ENCODE peak calls at places on chromosome 17, in eight cellular contexts. F is K562, D is HCT116, V is A549, L is endothelial cell of umbilical vein, M is H1, Z is HepG2, B is GM12878. R is an unnamed sample.

GRCh38 chr17:72952220-72952619 is 140.3 kb downstream of the SLC39A11 start:
- DNase-seq in M (no peak), B (no peak), L (no peak), V (no peak), F (no peak), D (no peak), Z (no peak), R (no peak)

GRCh38 chr17:27268394-27269085 is 25.4 kb upstream of the WSB1 start:
- DNase-seq in F (no peak), D (no peak), M (no peak), Z (no peak), B (no peak), L (no peak), V (no peak), R (no peak)

GRCh38 chr17:81306898-81307510 is 11.9 kb upstream of the SLC38A10 start:
- DNase-seq in V (peak), F (peak), D (no peak), M (no peak), Z (no peak), B (no peak), L (no peak), R (peak)

GRCh38 chr17:51083976-51084375 is 36.7 kb downstream of the SPAG9 start:
- DNase-seq in D (no peak), B (no peak), M (no peak), L (no peak), V (no peak), F (no peak), Z (no peak), R (peak)

GRCh38 chr17:19482571-19482970 is 51.1 kb upstream of the SLC47A1 start:
- DNase-seq in M (no peak), B (no peak), V (no peak), F (no peak), L (no peak), D (no peak), Z (no peak), R (no peak)

GRCh38 chr17:38604479-38605229 is 1.1 kb downstream of the SRCIN1 start:
- DNase-seq in F (peak), Z (peak), V (peak), D (no peak), M (no peak), L (no peak), B (no peak), R (peak)

GRCh38 chr17:42700890-42701289 is 18.6 kb downstream of the CNTNAP1 start:
- DNase-seq in D (no peak), B (no peak), M (no peak), F (no peak), V (no peak), Z (no peak), L (no peak), R (no peak)

GRCh38 chr17:50120475-50121253 is 9.3 kb downstream of the SAMD14 start:
- DNase-seq in B (no peak), M (no peak), L (no peak), F (no peak), Z (no peak), D (no peak), V (no peak), R (no peak)

GRCh38 chr17:64785050-64785449 is 122.9 kb upstream of the SMURF2 start:
- DNase-seq in V (no peak), L (no peak), B (no peak), D (no peak), M (no peak), Z (no peak), F (no peak), R (no peak)
- TF ChIP-seq MAX in V (no peak), L (no peak), B (no peak), D (no peak), M (no peak), Z (no peak), F (no peak), R (no peak)

GRCh38 chr17:8152981-8153549 is 861 bp upstream of the PER1 start:
- DNase-seq in F (peak), V (no peak), M (no peak), D (no peak), Z (no peak), B (no peak), L (no peak), R (no peak)

GRCh38 chr17:8154608-8155152 is 2.5 kb upstream of the PER1 start:
- DNase-seq in F (no peak), M (no peak), Z (no peak), V (no peak), D (no peak), L (no peak), B (no peak), R (no peak)

GRCh38 chr17:8153957-8154607 is 1.9 kb upstream of the PER1 start:
- DNase-seq in M (peak), F (peak), Z (peak), V (peak), D (peak), L (peak), B (no peak), R (peak)

GRCh38 chr17:8152112-8152775 is at the start of gene PER1:
- DNase-seq in D (peak), Z (peak), M (no peak), B (peak), V (peak), L (peak), F (peak), R (peak)

GRCh38 chr17:8153550-8153956 is 1.3 kb upstream of the PER1 start:
- DNase-seq in B (no peak), D (no peak), V (peak), L (peak), F (peak), M (no peak), Z (peak), R (peak)
- TF ChIP-seq POLR2A in B (no peak), D (no peak), V (no peak), L (no peak), F (no peak), M (no peak), Z (no peak), R (no peak)

DNA sequence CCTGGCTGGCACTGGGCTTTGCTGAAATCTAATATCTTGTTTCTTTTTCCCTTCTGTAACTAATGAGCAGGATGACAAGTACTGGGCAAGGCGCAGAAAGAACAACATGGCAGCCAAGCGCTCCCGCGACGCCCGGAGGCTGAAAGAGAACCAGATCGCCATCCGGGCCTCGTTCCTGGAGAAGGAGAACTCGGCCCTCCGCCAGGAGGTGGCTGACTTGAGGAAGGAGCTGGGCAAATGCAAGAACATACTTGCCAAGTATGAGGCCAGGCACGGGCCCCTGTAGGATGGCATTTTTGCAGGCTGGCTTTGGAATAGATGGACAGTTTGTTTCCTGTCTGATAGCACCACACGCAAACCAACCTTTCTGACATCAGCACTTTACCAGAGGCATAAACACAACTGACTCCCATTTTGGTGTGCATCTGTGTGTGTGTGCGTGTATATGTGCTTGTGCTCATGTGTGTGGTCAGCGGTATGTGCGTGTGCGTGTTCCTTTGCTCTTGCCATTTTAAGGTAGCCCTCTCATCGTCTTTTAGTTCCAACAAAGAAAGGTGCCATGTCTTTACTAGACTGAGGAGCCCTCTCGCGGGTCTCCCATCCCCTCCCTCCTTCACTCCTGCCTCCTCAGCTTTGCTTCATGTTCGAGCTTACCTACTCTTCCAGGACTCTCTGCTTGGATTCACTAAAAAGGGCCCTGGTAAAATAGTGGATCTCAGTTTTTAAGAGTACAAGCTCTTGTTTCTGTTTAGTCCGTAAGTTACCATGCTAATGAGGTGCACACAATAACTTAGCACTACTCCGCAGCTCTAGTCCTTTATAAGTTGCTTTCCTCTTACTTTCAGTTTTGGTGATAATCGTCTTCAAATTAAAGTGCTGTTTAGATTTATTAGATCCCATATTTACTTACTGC is 56.1 kb downstream of the HLF start:
- DNase-seq in F (no peak), L (no peak), V (no peak), Z (no peak), M (no peak), D (no peak), B (no peak), R (no peak)
- H3K4me3 ChIP-seq in F (no peak), L (no peak), V (no peak), Z (no peak), M (no peak), D (no peak), B (no peak), R (no peak)

GRCh38 chr17:45342871-45343526 is 26.2 kb upstream of the MAP3K14 start:
- DNase-seq in D (no peak), V (no peak), F (no peak), M (no peak), Z (no peak), B (no peak), L (no peak), R (no peak)

GRCh38 chr17:45342306-45342705 is 25.5 kb upstream of the MAP3K14 start:
- DNase-seq in L (no peak), B (no peak), V (no peak), D (no peak), F (no peak), M (no peak), Z (no peak), R (no peak)

GRCh38 chr17:45338996-45339535 is 22.2 kb upstream of the MAP3K14 start:
- DNase-seq in Z (no peak), D (no peak), V (no peak), B (no peak), M (no peak), F (no peak), L (no peak), R (no peak)

GRCh38 chr17:45339646-45340605 is 23.1 kb upstream of the MAP3K14 start:
- DNase-seq in V (no peak), M (no peak), L (no peak), B (no peak), F (peak), D (no peak), Z (no peak), R (no peak)

DNA sequence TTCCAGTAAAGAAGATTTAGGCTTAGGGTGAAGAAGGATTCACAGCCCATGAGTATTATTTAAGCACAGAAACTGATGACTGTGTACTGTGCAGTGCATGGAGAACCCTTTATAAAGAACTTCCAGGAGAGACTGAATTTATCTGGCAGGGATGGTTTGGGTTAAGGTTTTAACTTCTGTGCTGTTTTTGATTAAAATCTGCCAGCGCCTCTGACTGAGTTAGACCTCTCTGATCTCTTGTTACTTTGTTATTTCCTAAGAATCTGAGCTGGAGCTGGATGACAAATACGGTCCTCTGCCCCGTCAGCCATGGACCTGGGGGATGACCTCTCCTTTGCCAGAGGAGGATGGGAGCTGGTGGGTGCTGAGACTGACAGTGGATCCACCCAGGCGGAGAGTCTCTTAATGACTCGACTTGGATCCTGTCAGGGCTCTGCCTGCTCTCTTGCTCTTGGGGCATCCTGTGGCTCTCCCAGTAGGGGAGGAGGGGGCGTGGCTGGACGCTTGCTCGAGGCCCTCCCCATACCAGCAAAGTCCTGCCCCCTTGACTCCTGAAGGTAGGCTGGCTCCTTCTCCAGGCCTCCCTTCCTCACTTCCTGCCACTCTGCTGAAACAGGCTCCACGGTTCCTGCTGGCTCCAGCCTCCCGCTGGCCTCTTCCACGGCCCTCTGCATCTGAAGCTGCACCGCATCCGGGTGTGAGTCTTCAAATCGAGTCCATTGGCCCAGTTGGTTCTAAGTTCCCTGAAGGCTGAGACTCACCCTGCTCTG is 24.8 kb upstream of the MAP3K14 start:
- DNase-seq in M (no peak), D (peak), B (no peak), F (peak), Z (peak), L (peak), V (peak), R (peak)
- TF ChIP-seq MAX in M (no peak), D (no peak), B (no peak), F (no peak), Z (no peak), L (no peak), V (peak), R (no peak)

GRCh38 chr17:16217002-16217635 is at the start of gene PIGL:
- DNase-seq in B (peak), D (peak), L (peak), M (peak), F (peak), Z (peak), V (peak), R (peak)

GRCh38 chr17:16215002-16215272 is 397 bp downstream of the NCOR1 start:
- DNase-seq in F (peak), M (no peak), Z (peak), V (peak), D (no peak), B (no peak), L (no peak), R (peak)

GRCh38 chr17:16214190-16215001 is 938 bp downstream of the NCOR1 start:
- DNase-seq in B (no peak), Z (no peak), D (no peak), F (no peak), M (no peak), V (no peak), L (peak), R (no peak)

GRCh38 chr17:16215273-16215964 is at the start of gene NCOR1:
- DNase-seq in B (no peak), D (peak), M (peak), L (peak), V (peak), Z (peak), F (peak), R (peak)

DNA sequence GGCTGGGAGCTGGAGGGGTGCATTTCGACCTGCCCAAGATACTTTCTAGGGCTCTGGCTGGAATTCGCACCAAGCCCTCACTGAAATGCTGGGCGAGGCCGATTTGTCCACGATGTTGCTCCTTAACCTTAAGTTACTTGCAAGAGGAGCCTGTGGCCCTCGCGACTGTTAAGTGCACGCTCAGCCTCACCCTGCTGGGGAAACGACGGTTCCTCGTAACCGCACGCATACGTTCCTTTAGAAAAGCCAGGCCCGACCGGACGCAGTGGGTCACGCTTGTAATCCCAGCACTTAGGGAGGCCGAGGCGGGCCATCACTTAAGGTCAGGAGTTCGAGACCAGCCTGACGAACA is 607 bp upstream of the NCOR1 start:
- DNase-seq in V (no peak), M (no peak), Z (peak), B (no peak), D (peak), F (peak), L (no peak), R (peak)
- TF ChIP-seq POLR2A in V (peak), M (no peak), Z (no peak), B (no peak), D (no peak), F (no peak), L (no peak), R (no peak)

DNA sequence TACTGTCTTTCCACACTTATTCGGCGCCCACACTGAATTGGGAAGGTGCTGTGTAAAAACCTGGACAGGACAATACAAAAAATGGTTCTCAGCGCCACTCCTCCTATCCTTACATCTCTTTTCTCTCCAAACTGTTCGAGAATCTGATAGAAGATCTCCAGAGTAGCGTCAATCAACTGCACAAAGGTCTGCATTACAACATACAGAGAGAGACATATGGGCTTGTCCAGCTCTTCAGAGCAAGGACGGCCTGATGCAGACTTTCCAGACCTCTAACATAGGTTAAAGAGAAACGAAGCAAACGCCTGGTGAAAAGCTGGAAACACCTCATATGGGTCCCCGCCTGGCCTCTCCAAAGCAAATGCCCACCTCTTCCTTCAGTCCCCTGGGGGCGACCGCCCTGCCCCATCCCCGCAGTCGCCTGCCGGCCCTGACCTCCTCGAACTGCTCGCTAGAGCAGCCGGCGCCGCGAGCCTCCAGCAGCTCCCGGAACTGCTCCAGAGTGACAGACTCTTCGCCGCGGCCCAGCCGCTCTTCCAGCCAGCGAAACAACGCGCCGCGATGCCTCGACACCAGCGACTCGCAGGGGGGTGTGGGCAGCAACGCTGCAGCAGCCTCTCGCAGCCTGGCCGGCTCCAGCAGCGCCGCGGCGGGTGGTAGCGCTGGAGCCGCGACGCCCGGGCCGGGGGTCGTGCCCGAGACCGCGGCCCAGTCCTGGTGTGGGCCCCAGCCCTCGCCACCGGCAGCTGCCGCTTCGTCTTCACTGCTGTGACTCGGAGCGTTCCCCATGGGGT is 526 bp downstream of the ZZEF1 start:
- DNase-seq in Z (peak), V (no peak), F (peak), B (no peak), M (no peak), D (no peak), L (peak), R (peak)
- H3K4me3 ChIP-seq in Z (peak), V (peak), F (peak), B (peak), M (peak), D (peak), L (peak), R (peak)

DNA sequence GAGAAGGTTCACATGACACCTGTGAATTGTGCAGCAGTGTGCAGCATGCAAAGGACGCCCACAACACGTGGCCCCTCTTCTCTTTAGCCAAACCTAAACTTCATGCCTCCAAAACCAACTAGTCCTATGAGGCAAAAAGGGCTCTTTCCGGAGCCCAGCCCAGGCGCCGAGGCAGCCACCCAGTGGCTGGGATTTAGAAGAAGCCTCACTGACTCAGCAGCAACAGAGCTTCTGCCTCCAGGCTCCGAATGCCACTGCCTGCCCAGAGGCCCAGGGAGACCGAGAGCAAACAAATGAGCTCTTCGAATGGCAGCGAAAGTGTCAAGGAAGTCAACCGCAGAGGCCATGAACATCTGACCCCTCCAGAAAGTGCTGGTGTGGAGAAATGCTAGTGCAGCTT is 157.9 kb upstream of the RPL38 start:
- DNase-seq in L (no peak), M (no peak), Z (no peak), B (no peak), F (no peak), D (no peak), V (no peak), R (no peak)
- TF ChIP-seq MAX in L (no peak), M (no peak), Z (no peak), B (no peak), F (no peak), D (no peak), V (no peak), R (no peak)

R was measured in NB4.